ENCODE peak calls at places on chromosomes 16 and 17, in nine cellular contexts. Y, L, X, J, V, H, M, T and R are unnamed samples.

GRCh38 chr16:88430524-88431446 is 22.3 kb upstream of the ZFPM1 start:
- DNase-seq in Y (peak; percentile 40), V (no peak), J (peak; percentile 39), T (no peak), L (no peak), X (peak; percentile 42), M (peak; percentile 20), H (peak; percentile 49), R (no peak)

GRCh38 chr16:78065344-78065743 is 34.1 kb upstream of the WWOX start:
- DNase-seq in Y (no peak), H (no peak), T (no peak), L (no peak), V (no peak), J (no peak), X (peak; percentile 13), M (no peak), R (no peak)

GRCh38 chr16:3536271-3536671 is 35.5 kb downstream of the CLUAP1 start:
- DNase-seq in Y (no peak), T (no peak), M (no peak), L (no peak), X (peak; percentile 33), J (no peak), H (no peak), V (no peak), R (no peak)

GRCh38 chr17:44002141-44002848 is 2.1 kb upstream of the NAGS start:
- DNase-seq in J (no peak), L (no peak), M (no peak), X (peak; percentile 78), Y (no peak), T (no peak), V (no peak), H (no peak), R (no peak)

GRCh38 chr16:83952940-83953795 is at the start of gene OSGIN1:
- DNase-seq in J (peak; percentile 96), H (peak; percentile 99), Y (peak; percentile 94), T (peak; percentile 94), X (peak; percentile 96), L (peak; percentile 98), M (peak; percentile 94), V (peak; percentile 96), R (peak; percentile 74)

GRCh38 chr17:49101054-49101534 is 31.5 kb upstream of the B4GALNT2 start:
- DNase-seq in V (peak; percentile 40), M (no peak), Y (no peak), X (peak; percentile 62), H (no peak), T (no peak), L (no peak), J (no peak), R (peak; percentile 87)

GRCh38 chr17:11514565-11514964 is 83.7 kb upstream of the DNAH9 start:
- DNase-seq in M (no peak), Y (no peak), J (no peak), V (no peak), H (no peak), T (no peak), X (no peak), L (no peak), R (no peak)

GRCh38 chr16:77195411-77195810 is 3.8 kb upstream of the SYCE1L start:
- DNase-seq in L (no peak), J (no peak), T (no peak), M (no peak), V (no peak), Y (no peak), X (no peak), H (no peak), R (no peak)

GRCh38 chr16:50742521-50743150 is 750 bp downstream of the CYLD start:
- DNase-seq in X (peak; percentile 31), V (no peak), H (peak; percentile 73), L (peak; percentile 68), M (peak; percentile 13), Y (peak; percentile 29), J (peak; percentile 46), T (no peak), R (no peak)

GRCh38 chr16:23082161-23082788 is 67.0 kb downstream of the USP31 start:
- DNase-seq in M (peak; percentile 38), T (no peak), L (no peak), V (no peak), Y (no peak), J (no peak), H (no peak), X (no peak), R (no peak)

GRCh38 chr16:86578499-86579267 is at the start of gene FOXL1:
- DNase-seq in V (no peak), J (no peak), H (no peak), T (no peak), X (peak; percentile 59), Y (peak; percentile 57), M (no peak), L (no peak), R (no peak)
- H3K4me3 ChIP-seq in V (peak within 1 kb of the TSS; percentile 31), J (peak within 1 kb of the TSS; percentile 24), H (peak within 1 kb of the TSS; percentile 32), T (peak within 1 kb of the TSS; percentile 26), X (peak within 1 kb of the TSS; percentile 32), Y (peak within 1 kb of the TSS; percentile 66), M (peak within 1 kb of the TSS; percentile 52), L (peak within 1 kb of the TSS; percentile 79), R (no peak within 1 kb of the TSS)

DNA sequence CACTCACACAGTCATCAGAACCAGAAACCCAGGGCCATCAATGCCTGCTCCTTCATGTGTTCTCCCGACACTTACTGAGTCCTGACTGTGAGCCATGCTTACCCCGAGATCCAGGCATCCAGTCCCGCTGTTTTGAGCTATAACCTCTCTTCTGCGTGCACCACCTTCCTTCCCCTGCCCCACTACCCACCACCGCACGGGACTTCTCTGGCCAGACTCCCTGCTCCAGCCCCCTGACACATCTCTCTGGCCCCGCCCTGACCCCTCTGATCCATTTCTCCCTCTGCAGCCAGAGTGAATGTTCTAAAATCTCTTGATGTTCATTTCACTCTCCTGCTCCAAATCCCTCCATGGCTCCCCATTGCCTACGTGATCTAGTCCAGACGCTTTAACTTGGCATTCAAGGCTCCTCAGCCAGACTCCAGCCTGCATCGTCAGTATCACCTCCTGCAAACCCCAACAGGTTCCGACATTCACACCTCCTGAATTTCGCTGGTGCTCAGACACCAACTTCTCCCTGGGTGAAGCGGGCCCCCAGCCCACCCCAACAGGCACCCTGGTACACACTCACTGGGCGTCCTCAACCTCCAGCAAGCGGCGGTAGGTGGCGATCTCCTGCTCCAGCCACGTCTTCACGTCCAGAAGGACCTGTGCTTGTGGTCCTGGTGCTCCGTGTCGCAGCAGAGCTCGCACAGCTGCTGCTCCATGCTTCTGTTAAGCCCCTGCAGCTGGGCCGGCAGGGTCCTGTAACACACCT is 3.1 kb upstream of the KRT17 start:
- DNase-seq in L (no peak), T (no peak), X (no peak), V (no peak), H (no peak), J (no peak), M (no peak), Y (no peak), R (no peak)
- TF ChIP-seq CTCF in L (no peak), T (no peak), X (no peak), V (no peak), H (no peak), J (no peak), M (no peak), Y (no peak), R (no peak)

GRCh38 chr17:37742114-37742761 is 2.6 kb downstream of the HNF1B start:
- DNase-seq in M (no peak), Y (no peak), H (no peak), T (no peak), X (no peak), J (no peak), V (peak; percentile 37), L (no peak), R (no peak)
- H3K4me3 ChIP-seq in M (peak overlapping the region; percentile 37), Y (peak overlapping the region; percentile 57), H (peak overlapping the region; percentile 52), T (peak overlapping the region; percentile 35), X (peak overlapping the region; percentile 19), J (peak overlapping the region; percentile 52), V (peak overlapping the region; percentile 54), L (peak overlapping the region; percentile 57), R (peak overlapping the region; percentile 60)

GRCh38 chr17:77744268-77744988 is 214.1 kb upstream of the TNRC6C start:
- DNase-seq in V (no peak), X (peak; percentile 17), Y (peak; percentile 74), T (peak; percentile 67), L (peak; percentile 61), J (no peak), H (peak; percentile 10), M (peak; percentile 63), R (no peak)

GRCh38 chr17:77738666-77739531 is 219.6 kb upstream of the TNRC6C start:
- DNase-seq in J (no peak), Y (peak; percentile 64), H (peak; percentile 23), V (peak; percentile 22), L (peak; percentile 84), T (peak; percentile 52), M (peak; percentile 79), X (peak; percentile 59), R (peak; percentile 30)

GRCh38 chr17:77740481-77740880 is 218.0 kb upstream of the TNRC6C start:
- DNase-seq in L (peak; percentile 38), X (no peak), T (no peak), J (no peak), Y (no peak), V (no peak), H (no peak), M (no peak), R (no peak)

GRCh38 chr17:77742579-77742978 is 215.9 kb upstream of the TNRC6C start:
- DNase-seq in T (no peak), M (no peak), X (no peak), H (no peak), Y (no peak), J (no peak), L (no peak), V (no peak), R (no peak)

GRCh38 chr17:77741109-77741508 is 217.4 kb upstream of the TNRC6C start:
- DNase-seq in M (no peak), X (no peak), V (no peak), J (no peak), L (peak; percentile 15), T (no peak), H (no peak), Y (no peak), R (no peak)
- TF ChIP-seq CTCF in M (no peak), X (peak; percentile 35), V (no peak), J (no peak), L (peak; percentile 10), T (no peak), H (no peak), Y (no peak), R (peak; percentile 16)

GRCh38 chr16:11601425-11601824 is 14.7 kb upstream of the LITAF start:
- DNase-seq in L (no peak), H (no peak), J (no peak), V (no peak), X (no peak), T (no peak), Y (no peak), M (no peak), R (no peak)

GRCh38 chr16:11601911-11602310 is 15.2 kb upstream of the LITAF start:
- DNase-seq in M (no peak), L (no peak), V (no peak), T (no peak), X (no peak), Y (no peak), H (no peak), J (no peak), R (no peak)

GRCh38 chr16:11597268-11597690 is 10.6 kb upstream of the LITAF start:
- DNase-seq in X (no peak), M (no peak), Y (no peak), L (peak; percentile 74), H (peak; percentile 30), J (no peak), V (no peak), T (no peak), R (no peak)

GRCh38 chr16:11597737-11598136 is 11.0 kb upstream of the LITAF start:
- DNase-seq in L (no peak), H (no peak), V (no peak), T (no peak), J (no peak), M (no peak), X (peak; percentile 37), Y (no peak), R (no peak)

GRCh38 chr16:11599579-11599978 is 12.9 kb upstream of the LITAF start:
- DNase-seq in L (no peak), X (no peak), M (no peak), Y (no peak), V (no peak), H (no peak), J (no peak), T (no peak), R (no peak)
- H3K4me3 ChIP-seq in L (no peak overlapping the region), X (no peak overlapping the region), M (no peak overlapping the region), Y (no peak overlapping the region), V (no peak overlapping the region), H (no peak overlapping the region), J (no peak overlapping the region), T (no peak overlapping the region), R (no peak overlapping the region)